ENCODE peak calls at places on chromosomes 13 and 19, in nine cellular contexts. Y, H, P, S, C, T, F, X and B are unnamed samples.

GRCh38 chr19:6740589-6741348 is 1.3 kb downstream of the TRIP10 start:
- DNase-seq in S (no peak), C (peak), Y (peak), T (no peak), F (no peak), H (no peak), X (no peak), P (peak), B (peak)

GRCh38 chr13:47017476-47017875 is 120.6 kb upstream of the HTR2A start:
- DNase-seq in Y (no peak), F (no peak), T (no peak), X (no peak), C (no peak), S (no peak), H (no peak), P (no peak), B (no peak)

GRCh38 chr13:32278456-32278855 is 36.7 kb downstream of the ZAR1L start:
- DNase-seq in T (no peak), C (no peak), P (no peak), Y (no peak), H (no peak), X (no peak), S (no peak), F (no peak), B (no peak)

GRCh38 chr19:32543107-32543900 is 37.7 kb upstream of the PDCD5 start:
- DNase-seq in Y (no peak), C (no peak), P (no peak), F (no peak), S (no peak), X (no peak), T (no peak), H (no peak), B (no peak)

GRCh38 chr19:2186071-2186846 is 22.5 kb downstream of the DOT1L start:
- DNase-seq in F (no peak), P (no peak), H (no peak), Y (peak), C (peak), X (no peak), T (no peak), S (no peak), B (peak)

GRCh38 chr13:35164324-35164932 is 222.4 kb downstream of the NBEA start:
- DNase-seq in F (no peak), T (no peak), H (peak), P (no peak), S (peak), C (no peak), Y (no peak), X (no peak), B (no peak)

GRCh38 chr19:50607874-50608785 is 31.6 kb downstream of the SYT3 start:
- DNase-seq in S (peak), F (peak), H (peak), T (peak), Y (peak), X (peak), C (peak), P (peak), B (peak)

GRCh38 chr13:36357692-36358091 is 11.5 kb upstream of the SPART start:
- DNase-seq in T (no peak), X (no peak), F (no peak), P (no peak), Y (no peak), C (peak), H (no peak), S (no peak), B (peak)

GRCh38 chr13:43128504-43128929 is 105.1 kb downstream of the DNAJC15 start:
- DNase-seq in S (no peak), Y (no peak), T (no peak), P (no peak), X (no peak), C (peak), H (no peak), F (no peak), B (no peak)

GRCh38 chr19:12939292-12939606 is 840 bp downstream of the CALR start:
- DNase-seq in X (no peak), S (no peak), H (no peak), Y (peak), T (no peak), C (peak), F (no peak), P (no peak), B (no peak)

GRCh38 chr19:35249146-35249847 is 495 bp downstream of the LSR start:
- DNase-seq in H (no peak), F (no peak), T (no peak), C (peak), S (no peak), Y (peak), X (no peak), P (no peak), B (peak)

GRCh38 chr13:52158629-52159158 is 703 bp downstream of the NEK3 start:
- DNase-seq in X (no peak), Y (peak), H (no peak), S (no peak), T (peak), P (no peak), F (no peak), C (peak), B (peak)

GRCh38 chr13:37598572-37598971 is at the start of gene POSTN:
- DNase-seq in H (no peak), T (no peak), P (no peak), S (no peak), C (no peak), X (no peak), F (no peak), Y (no peak), B (no peak)

GRCh38 chr13:53064721-53065120 is 36.1 kb downstream of the OLFM4 start:
- DNase-seq in H (no peak), F (no peak), T (no peak), P (no peak), X (no peak), C (no peak), Y (no peak), S (no peak), B (no peak)

GRCh38 chr19:5052515-5052914 is 83.6 kb downstream of the KDM4B start:
- DNase-seq in P (no peak), H (no peak), X (no peak), F (no peak), S (no peak), T (no peak), Y (no peak), C (no peak), B (no peak)

GRCh38 chr19:42075364-42075615 is 676 bp upstream of the ZNF574 start:
- DNase-seq in P (no peak), S (no peak), F (no peak), Y (no peak), X (no peak), T (no peak), H (no peak), C (no peak), B (no peak)

GRCh38 chr13:20301391-20302071 is 69.4 kb upstream of the GJB6 start:
- DNase-seq in S (no peak), C (no peak), X (no peak), F (peak), T (no peak), P (no peak), H (no peak), Y (no peak), B (no peak)

GRCh38 chr13:80339578-80339840 is 1.4 kb downstream of the SPRY2 start:
- DNase-seq in S (no peak), Y (no peak), T (no peak), C (no peak), H (no peak), P (no peak), X (no peak), F (no peak), B (peak)

GRCh38 chr19:29680447-29680846 is 15.2 kb downstream of the PLEKHF1 start:
- DNase-seq in Y (peak), P (peak), C (no peak), H (no peak), T (peak), F (no peak), X (peak), S (no peak), B (no peak)

GRCh38 chr13:40190656-40191100 is 475.8 kb downstream of the FOXO1 start:
- DNase-seq in H (no peak), T (no peak), F (no peak), Y (peak), P (peak), S (no peak), X (no peak), C (peak), B (peak)

GRCh38 chr13:34913040-34913439 is 29.0 kb upstream of the NBEA start:
- DNase-seq in X (no peak), H (no peak), S (no peak), Y (no peak), T (peak), F (peak), P (no peak), C (no peak), B (no peak)

GRCh38 chr19:19062454-19063182 is 1.2 kb upstream of the SLC25A42 start:
- DNase-seq in C (no peak), P (no peak), T (no peak), F (no peak), H (no peak), Y (no peak), S (no peak), X (no peak), B (no peak)

GRCh38 chr13:83184819-83185218 is 697.5 kb downstream of the SLITRK1 start:
- DNase-seq in S (no peak), F (no peak), Y (no peak), H (no peak), P (no peak), C (no peak), T (no peak), X (no peak), B (no peak)

GRCh38 chr19:39987167-39987566 is 9.7 kb upstream of the ZNF546 start:
- DNase-seq in H (no peak), P (no peak), Y (no peak), F (no peak), X (no peak), S (no peak), T (no peak), C (no peak), B (no peak)
- TF ChIP-seq POLR2AphosphoS5 in H (no peak), P (no peak), Y (no peak), F (no peak), X (no peak), S (no peak), T (no peak), C (no peak), B (no peak)

GRCh38 chr13:98839826-98840769 is 87.6 kb upstream of the SLC15A1 start:
- DNase-seq in P (no peak), X (peak), F (peak), Y (peak), C (peak), H (peak), T (peak), S (no peak), B (peak)
- TF ChIP-seq POLR2AphosphoS5 in P (no peak), X (no peak), F (no peak), Y (no peak), C (no peak), H (no peak), T (no peak), S (no peak), B (no peak)

GRCh38 chr19:11322269-11323024 is 17.0 kb downstream of the RAB3D start:
- DNase-seq in S (no peak), C (no peak), Y (no peak), X (no peak), H (no peak), F (no peak), P (no peak), T (peak), B (no peak)

GRCh38 chr19:11324748-11325389 is 14.6 kb downstream of the RAB3D start:
- DNase-seq in H (no peak), C (no peak), Y (no peak), T (no peak), P (no peak), F (no peak), X (no peak), S (no peak), B (no peak)

GRCh38 chr19:11325544-11325943 is 13.9 kb downstream of the RAB3D start:
- DNase-seq in Y (no peak), H (no peak), X (no peak), C (no peak), F (no peak), S (no peak), T (no peak), P (no peak), B (no peak)

GRCh38 chr19:11323601-11324078 is 15.8 kb downstream of the RAB3D start:
- DNase-seq in F (no peak), Y (no peak), T (no peak), P (no peak), C (no peak), X (no peak), H (no peak), S (no peak), B (no peak)

DNA sequence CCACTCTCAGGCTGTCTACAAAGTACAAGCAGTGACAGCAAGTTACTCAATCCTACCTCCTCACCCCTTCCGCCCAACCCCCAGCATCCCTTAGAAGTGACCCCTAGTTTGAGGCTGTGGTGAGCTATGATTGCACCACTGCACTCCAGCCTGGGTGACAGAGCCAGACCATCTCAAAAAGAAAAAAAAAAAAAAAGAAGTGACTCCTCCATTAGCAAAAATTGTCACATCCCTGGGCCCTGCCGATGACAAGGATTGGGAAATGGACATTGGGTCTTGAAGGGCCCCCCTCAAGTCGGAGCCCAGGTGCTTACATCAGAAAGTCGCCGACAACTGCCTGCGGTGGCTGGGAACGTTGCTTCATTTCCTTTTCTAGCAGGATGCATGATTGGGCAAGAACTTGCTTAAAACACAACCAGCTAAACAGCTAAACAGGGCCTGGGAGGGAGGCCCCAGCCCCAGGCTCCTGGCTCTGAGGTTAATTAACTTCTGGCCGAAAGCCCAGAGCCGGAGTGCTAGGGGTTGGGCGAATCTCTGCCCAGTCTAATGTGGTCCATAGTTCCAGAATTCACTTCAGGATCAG is 15.3 kb downstream of the RAB3D start:
- DNase-seq in S (peak), Y (peak), F (no peak), C (peak), P (peak), T (peak), H (no peak), X (peak), B (peak)
- TF ChIP-seq POLR2AphosphoS5 in S (no peak), Y (peak), F (no peak), C (peak), P (no peak), T (peak), H (no peak), X (no peak), B (peak)

DNA sequence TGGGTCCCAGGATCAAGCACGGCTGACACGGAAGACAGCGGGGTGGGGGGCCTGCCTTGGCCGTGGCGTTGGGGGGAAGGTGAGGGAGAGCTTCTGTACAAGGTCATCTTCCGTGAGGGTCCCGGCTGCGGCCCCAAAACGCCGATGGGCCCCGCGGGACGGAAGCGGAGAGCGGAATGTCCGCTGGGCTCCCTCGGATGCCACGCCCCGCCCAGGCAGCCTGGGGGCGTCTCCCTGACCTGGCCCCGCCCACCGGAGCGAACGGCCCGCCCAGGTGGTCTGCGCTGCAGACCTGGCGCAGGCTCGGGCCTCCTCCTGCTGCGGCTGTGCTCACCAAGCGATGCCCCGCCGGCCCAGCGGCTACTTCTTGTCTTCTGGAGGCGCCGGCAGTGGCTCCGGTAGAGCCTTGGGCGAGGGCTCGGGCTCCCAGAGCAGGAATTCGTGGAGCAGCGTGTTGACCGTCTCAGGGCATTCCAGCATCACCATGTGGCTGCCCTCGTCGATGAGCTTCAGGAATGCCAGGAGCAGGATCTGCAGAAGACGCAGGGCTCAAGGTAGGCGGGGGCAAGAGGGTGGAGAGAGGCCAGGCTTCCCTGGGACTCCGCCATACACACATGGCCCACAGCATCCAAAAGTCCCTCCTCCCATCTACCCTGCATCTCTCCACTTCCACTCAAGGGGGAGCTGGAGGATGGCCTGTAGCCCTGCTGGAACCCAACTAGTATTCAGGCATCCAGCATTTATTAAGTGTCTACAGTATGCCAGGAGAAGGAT is 10.7 kb downstream of the ABHD8 start:
- DNase-seq in S (no peak), F (peak), Y (peak), C (peak), H (peak), P (peak), X (peak), T (peak), B (peak)
- TF ChIP-seq POLR2AphosphoS5 in S (peak), F (peak), Y (no peak), C (no peak), H (peak), P (peak), X (no peak), T (peak), B (peak)

GRCh38 chr19:3374369-3375112 is 8.2 kb downstream of the NFIC start:
- DNase-seq in C (peak), S (no peak), Y (no peak), T (no peak), F (no peak), X (no peak), P (no peak), H (no peak), B (no peak)
- TF ChIP-seq POLR2AphosphoS5 in C (no peak), S (no peak), Y (no peak), T (no peak), F (no peak), X (no peak), P (no peak), H (no peak), B (peak)